ENCODE peak calls at places on chromosomes 2 and 18, in four cellular contexts. R is IMR-90, M is adrenal gland, H is tibial nerve. T is an unnamed sample.

GRCh38 chr2:128832946-128833560 is 514.4 kb upstream of the HS6ST1 start:
- DNase-seq in H (no peak), M (no peak), R (no peak), T (no peak)

GRCh38 chr2:108330971-108331370 is 42.3 kb downstream of the SULT1C2 start:
- DNase-seq in R (no peak), M (no peak), H (no peak), T (no peak)

GRCh38 chr2:195495356-195495755 is 161.7 kb upstream of the SLC39A10 start:
- DNase-seq in H (no peak), M (no peak), R (no peak), T (no peak)

GRCh38 chr18:22169011-22169888 is at the start of gene GATA6:
- DNase-seq in R (peak; percentile 91), M (peak; percentile 96), H (peak; percentile 58), T (no peak)

GRCh38 chr2:27078267-27079194 is at the start of gene EMILIN1:
- DNase-seq in M (peak; percentile 73), R (peak; percentile 96), H (peak; percentile 85), T (no peak)

GRCh38 chr2:197215988-197216979 is 94.3 kb downstream of the ANKRD44 start:
- DNase-seq in M (no peak), H (no peak), R (peak; percentile 47), T (no peak)

GRCh38 chr2:23330214-23330613 is 54.8 kb upstream of the KLHL29 start:
- DNase-seq in R (peak; percentile 20), H (no peak), M (no peak), T (no peak)

GRCh38 chr2:30293303-30293912 is 62.1 kb downstream of the LBH start:
- DNase-seq in H (no peak), M (no peak), R (peak; percentile 100), T (no peak)

GRCh38 chr18:56606623-56607022 is 31.8 kb downstream of the TXNL1 start:
- DNase-seq in R (no peak), H (no peak), M (no peak), T (no peak)

GRCh38 chr2:159976527-159977163 is 85.8 kb downstream of the PLA2R1 start:
- DNase-seq in M (no peak), H (no peak), R (no peak), T (no peak)

GRCh38 chr2:195009202-195009601 is 647.8 kb upstream of the SLC39A10 start:
- DNase-seq in M (no peak), R (peak; percentile 0), H (no peak), T (no peak)

GRCh38 chr18:23528580-23529472 is 25.5 kb downstream of the RMC1 start:
- DNase-seq in H (no peak), M (no peak), R (peak; percentile 26), T (no peak)

GRCh38 chr2:135257383-135258090 is 205.4 kb downstream of the RAB3GAP1 start:
- DNase-seq in H (no peak), R (peak; percentile 85), M (no peak), T (no peak)

GRCh38 chr2:109322111-109322510 is 193.1 kb downstream of the SH3RF3 start:
- DNase-seq in H (peak; percentile 92), M (peak; percentile 91), R (peak; percentile 98), T (peak; percentile 28)

GRCh38 chr2:198731842-198732421 is 725.8 kb downstream of the SATB2 start:
- DNase-seq in H (no peak), M (no peak), R (no peak), T (no peak)

GRCh38 chr2:50133766-50134165 is 898.2 kb downstream of the NRXN1 start:
- DNase-seq in H (no peak), M (no peak), R (no peak), T (no peak)

GRCh38 chr2:67032091-67032490 is 365.0 kb upstream of the ETAA1 start:
- DNase-seq in M (no peak), R (no peak), H (no peak), T (no peak)

GRCh38 chr2:43537137-43537536 is 58.7 kb downstream of the THADA start:
- DNase-seq in R (no peak), M (no peak), H (no peak), T (no peak)

GRCh38 chr2:240782886-240783818 is 36.9 kb downstream of the KIF1A start:
- DNase-seq in R (no peak), H (no peak), M (no peak), T (no peak)

GRCh38 chr18:65352183-65352582 is 398.6 kb upstream of the CDH7 start:
- DNase-seq in H (no peak), R (no peak), M (no peak), T (no peak)

GRCh38 chr2:56505885-56506284 is 322.1 kb downstream of the CCDC85A start:
- DNase-seq in R (no peak), H (no peak), M (no peak), T (no peak)

GRCh38 chr2:203453858-203454451 is 81.1 kb downstream of the RAPH1 start:
- DNase-seq in R (peak; percentile 72), H (peak; percentile 54), M (no peak), T (no peak)

GRCh38 chr2:217402622-217403383 is 542.9 kb upstream of the TNP1 start:
- DNase-seq in M (peak; percentile 64), R (no peak), H (no peak), T (no peak)

GRCh38 chr2:15554525-15555218 is 6.5 kb downstream of the NBAS start:
- DNase-seq in R (peak; percentile 49), H (no peak), M (no peak), T (no peak)

GRCh38 chr2:174009488-174010223 is 44.5 kb upstream of the SP3 start:
- DNase-seq in R (peak; percentile 64), M (no peak), H (no peak), T (no peak)
- H3K4me3 ChIP-seq in R (no peak overlapping the region), M (no peak overlapping the region), H (no peak overlapping the region), T (no peak overlapping the region)

GRCh38 chr2:16663121-16663905 is 2.3 kb downstream of the CYRIA start:
- DNase-seq in H (no peak), R (no peak), M (no peak), T (no peak)
- TF ChIP-seq POLR2A in H (no peak), R (no peak), M (no peak), T (no peak)

GRCh38 chr18:74457043-74457742 is at the start of gene DIPK1C:
- DNase-seq in M (no peak), R (no peak), H (no peak), T (no peak)

GRCh38 chr18:74456017-74456408 is 1.1 kb downstream of the DIPK1C start:
- DNase-seq in R (no peak), H (no peak), M (no peak), T (no peak)

GRCh38 chr18:74456409-74457042 is 582 bp downstream of the DIPK1C start:
- DNase-seq in H (no peak), M (no peak), R (no peak), T (no peak)

GRCh38 chr18:74459877-74460276 is 2.8 kb upstream of the DIPK1C start:
- DNase-seq in R (no peak), H (peak; percentile 24), M (no peak), T (no peak)

DNA sequence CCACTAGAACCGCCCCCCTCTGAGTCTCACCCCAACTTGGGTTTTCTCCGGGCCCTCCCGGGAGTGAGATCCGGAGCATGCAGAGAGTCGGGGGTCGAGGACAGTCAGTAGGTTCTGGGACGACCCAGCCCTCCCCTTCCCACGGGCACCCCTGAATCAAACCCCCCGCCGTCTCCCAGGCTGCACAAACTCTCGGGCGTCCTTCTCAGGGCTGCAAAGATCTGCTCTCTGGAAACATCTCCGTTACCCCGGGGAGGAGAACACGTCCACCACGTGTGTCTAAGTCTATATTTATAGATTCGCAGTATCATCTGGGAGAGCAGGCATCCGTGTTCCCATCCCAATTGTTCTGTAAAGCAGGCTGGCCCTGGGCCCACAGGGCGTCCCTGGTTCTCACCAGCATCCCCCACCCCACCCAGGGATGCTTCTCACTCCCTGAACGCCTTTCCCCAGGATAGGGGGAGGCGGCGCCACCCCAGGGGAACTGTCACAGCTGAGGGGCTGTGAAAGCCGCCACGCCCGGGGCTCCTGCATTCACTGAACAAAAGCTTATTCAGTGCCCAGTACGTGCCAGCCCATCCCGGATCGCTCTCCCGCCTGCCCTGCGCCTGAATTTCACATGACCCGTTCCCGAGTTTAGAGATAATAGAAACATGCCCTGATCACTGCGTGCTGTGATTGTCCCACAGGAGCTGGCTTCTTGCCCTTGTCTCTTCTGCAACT is 796 bp upstream of the DIPK1C start:
- DNase-seq in M (no peak), R (no peak), H (no peak), T (no peak)
- H3K27me3 ChIP-seq in M (peaks cover 27% of the 10 kb centered on the region), R (peaks cover 60% of the 10 kb centered on the region), H (peaks cover 46% of the 10 kb centered on the region), T (peaks cover 89% of the 10 kb centered on the region)

GRCh38 chr2:25981596-25982272 is 563 bp downstream of the KIF3C start:
- DNase-seq in M (peak; percentile 39), R (no peak), H (no peak), T (no peak)
- H3K4me3 ChIP-seq in M (peak overlapping the region; percentile 78), R (peak overlapping the region; percentile 84), H (peak overlapping the region; percentile 83), T (peak overlapping the region; percentile 81)

T was measured in esophagus squamous epithelium.